ENCODE peak calls at places on chromosomes 11 and 22, in six cellular contexts. Q is HFF-Myc, S is NCI-H510A, D is LoVo, H is kidney glomerular epithelial cell, T is left ventricle myocardium inferior. Z is an unnamed sample.

GRCh38 chr11:27184458-27185312 is 144.1 kb downstream of the BBOX1 start:
- DNase-seq in S (no peak), H (no peak), Q (no peak), T (no peak), D (no peak), Z (no peak)

GRCh38 chr11:69138265-69138664 is 17.5 kb upstream of the SMIM38 start:
- DNase-seq in D (peak), S (no peak), Q (peak), H (peak), T (no peak), Z (no peak)

GRCh38 chr11:122069946-122070345 is 46.1 kb downstream of the BLID start:
- DNase-seq in Q (no peak), D (no peak), S (no peak), T (peak), H (peak), Z (no peak)

GRCh38 chr11:57143459-57143858 is 38.3 kb upstream of the LRRC55 start:
- DNase-seq in D (no peak), S (no peak), T (no peak), Q (no peak), H (no peak), Z (no peak)

GRCh38 chr11:71977743-71978418 is 20.8 kb upstream of the IL18BP start:
- DNase-seq in Q (no peak), H (no peak), D (peak), S (no peak), T (no peak), Z (no peak)

GRCh38 chr11:34408580-34409172 is 30.1 kb upstream of the CAT start:
- DNase-seq in T (no peak), S (no peak), H (no peak), Q (no peak), D (no peak), Z (no peak)

GRCh38 chr11:134752964-134753804 is 341.1 kb upstream of the B3GAT1 start:
- DNase-seq in T (no peak), Q (no peak), S (no peak), D (no peak), H (no peak), Z (no peak)

GRCh38 chr11:2741006-2741376 is 41.2 kb upstream of the KCNQ1OT1 start:
- DNase-seq in Q (no peak), H (no peak), S (no peak), D (no peak), T (peak), Z (no peak)

GRCh38 chr11:122050021-122050710 is 65.8 kb downstream of the BLID start:
- DNase-seq in Q (no peak), H (no peak), D (no peak), T (no peak), S (no peak), Z (no peak)

GRCh38 chr22:38505595-38506117 is 455 bp downstream of the DDX17 start:
- DNase-seq in Q (no peak), H (no peak), D (peak), T (peak), S (peak), Z (no peak)

GRCh38 chr22:27397948-27398330 is 403.6 kb downstream of the MN1 start:
- DNase-seq in H (no peak), S (no peak), Q (no peak), T (peak), D (no peak), Z (no peak)

GRCh38 chr11:133291672-133292265 is 240.5 kb downstream of the OPCML start:
- DNase-seq in S (no peak), T (no peak), D (no peak), Q (no peak), H (no peak), Z (no peak)

GRCh38 chr11:123653997-123654565 is 343 bp downstream of the SCN3B start:
- DNase-seq in T (peak), H (peak), Q (no peak), S (no peak), D (peak), Z (no peak)

GRCh38 chr11:131653244-131653643 is 282.8 kb downstream of the NTM start:
- DNase-seq in D (no peak), S (no peak), Q (no peak), T (no peak), H (no peak), Z (no peak)

GRCh38 chr22:20013382-20013871 is 3.2 kb downstream of the ARVCF start:
- DNase-seq in H (peak), T (peak), D (no peak), Q (no peak), S (no peak), Z (no peak)

GRCh38 chr11:87463486-87464102 is 425.9 kb downstream of the TMEM135 start:
- DNase-seq in H (peak), D (peak), S (peak), T (no peak), Q (no peak), Z (no peak)

Z was measured in epithelial cell of proximal tubule.